ENCODE peak calls at places on chromosome 21, in five cellular contexts. One of them, this sample, is unnamed.

GRCh38 chr21:45983981-45984551 is 2.5 kb downstream of the COL6A1 start:
- DNase-seq in NCI-H1105: peak; percentile 17
- DNase-seq in neural crest cell: no peak
- DNase-seq in T47D: no peak
- DNase-seq in NCI-H2081: no peak
- DNase-seq in this sample: peak; percentile 20

GRCh38 chr21:26818911-26819310 is 26.3 kb downstream of the ADAMTS1 start:
- DNase-seq in NCI-H1105: no peak
- DNase-seq in neural crest cell: no peak
- DNase-seq in T47D: no peak
- DNase-seq in NCI-H2081: no peak
- DNase-seq in this sample: no peak

GRCh38 chr21:37367301-37367757 is 756 bp downstream of the DYRK1A start:
- DNase-seq in NCI-H1105: no peak
- DNase-seq in neural crest cell: no peak
- DNase-seq in T47D: no peak
- DNase-seq in NCI-H2081: no peak
- DNase-seq in this sample: peak; percentile 33

GRCh38 chr21:45551316-45551715 is 9.1 kb upstream of the SLC19A1 start:
- DNase-seq in NCI-H1105: no peak
- DNase-seq in neural crest cell: no peak
- DNase-seq in T47D: no peak
- DNase-seq in NCI-H2081: no peak
- DNase-seq in this sample: no peak

GRCh38 chr21:39317134-39318090 is 4.0 kb upstream of the BRWD1 start:
- DNase-seq in NCI-H1105: no peak
- DNase-seq in neural crest cell: no peak
- DNase-seq in T47D: peak; percentile 92
- DNase-seq in NCI-H2081: no peak
- DNase-seq in this sample: no peak

GRCh38 chr21:15848632-15849031 is 118.8 kb downstream of the USP25 start:
- DNase-seq in NCI-H1105: no peak
- DNase-seq in neural crest cell: no peak
- DNase-seq in T47D: no peak
- DNase-seq in NCI-H2081: no peak
- DNase-seq in this sample: no peak

GRCh38 chr21:21163904-21164303 is 165.7 kb downstream of the NCAM2 start:
- DNase-seq in NCI-H1105: peak; percentile 60
- DNase-seq in neural crest cell: peak; percentile 47
- DNase-seq in T47D: peak; percentile 82
- DNase-seq in NCI-H2081: peak; percentile 34
- DNase-seq in this sample: peak; percentile 37

GRCh38 chr21:34970126-34970525 is 79.0 kb downstream of the RUNX1 start:
- DNase-seq in NCI-H1105: no peak
- DNase-seq in neural crest cell: no peak
- DNase-seq in T47D: no peak
- DNase-seq in NCI-H2081: no peak
- DNase-seq in this sample: no peak

GRCh38 chr21:31503467-31503866 is 156.0 kb upstream of the SOD1 start:
- DNase-seq in NCI-H1105: no peak
- DNase-seq in neural crest cell: no peak
- DNase-seq in T47D: no peak
- DNase-seq in NCI-H2081: no peak
- DNase-seq in this sample: no peak

GRCh38 chr21:31520506-31521163 is 138.9 kb upstream of the SOD1 start:
- DNase-seq in NCI-H1105: peak; percentile 56
- DNase-seq in neural crest cell: no peak
- DNase-seq in T47D: no peak
- DNase-seq in NCI-H2081: peak; percentile 69
- DNase-seq in this sample: no peak

GRCh38 chr21:45055861-45056260 is 18.5 kb upstream of the ADARB1 start:
- DNase-seq in NCI-H1105: no peak
- DNase-seq in neural crest cell: no peak
- DNase-seq in T47D: no peak
- DNase-seq in NCI-H2081: no peak
- DNase-seq in this sample: no peak

GRCh38 chr21:41360072-41360821 is 1.6 kb upstream of the MX2 start:
- DNase-seq in NCI-H1105: no peak
- DNase-seq in neural crest cell: no peak
- DNase-seq in T47D: peak; percentile 83
- DNase-seq in NCI-H2081: no peak
- DNase-seq in this sample: peak; percentile 84

GRCh38 chr21:16775056-16775455 is 737.8 kb upstream of the CXADR start:
- DNase-seq in NCI-H1105: no peak
- DNase-seq in neural crest cell: no peak
- DNase-seq in T47D: peak; percentile 68
- DNase-seq in NCI-H2081: no peak
- DNase-seq in this sample: no peak

GRCh38 chr21:39175665-39176064 is 7.6 kb downstream of the PSMG1 start:
- DNase-seq in NCI-H1105: no peak
- DNase-seq in neural crest cell: no peak
- DNase-seq in T47D: no peak
- DNase-seq in NCI-H2081: no peak
- DNase-seq in this sample: no peak

GRCh38 chr21:45104560-45104959 is 30.2 kb downstream of the ADARB1 start:
- DNase-seq in NCI-H1105: no peak
- DNase-seq in neural crest cell: no peak
- DNase-seq in T47D: peak; percentile 43
- DNase-seq in NCI-H2081: no peak
- DNase-seq in this sample: peak; percentile 51

GRCh38 chr21:39452965-39453332 is 1.2 kb downstream of the SH3BGR start:
- DNase-seq in NCI-H1105: no peak
- DNase-seq in neural crest cell: no peak
- DNase-seq in T47D: no peak
- DNase-seq in NCI-H2081: no peak
- DNase-seq in this sample: no peak

GRCh38 chr21:29157084-29157483 is 26.6 kb downstream of the MAP3K7CL start:
- DNase-seq in NCI-H1105: no peak
- DNase-seq in neural crest cell: no peak
- DNase-seq in T47D: no peak
- DNase-seq in NCI-H2081: no peak
- DNase-seq in this sample: no peak

GRCh38 chr21:40173833-40174232 is 306.6 kb downstream of the PCP4 start:
- DNase-seq in NCI-H1105: no peak
- DNase-seq in neural crest cell: no peak
- DNase-seq in T47D: peak; percentile 13
- DNase-seq in NCI-H2081: no peak
- DNase-seq in this sample: no peak

GRCh38 chr21:29624776-29625175 is 315.0 kb downstream of the GRIK1 start:
- DNase-seq in NCI-H1105: no peak
- DNase-seq in neural crest cell: no peak
- DNase-seq in T47D: no peak
- DNase-seq in NCI-H2081: no peak
- DNase-seq in this sample: no peak

GRCh38 chr21:34603710-34604057 is 11.2 kb downstream of the RCAN1 start:
- DNase-seq in NCI-H1105: peak; percentile 26
- DNase-seq in neural crest cell: no peak
- DNase-seq in T47D: no peak
- DNase-seq in NCI-H2081: no peak
- DNase-seq in this sample: no peak

GRCh38 chr21:36155603-36156338 is 853 bp upstream of the DOP1B start:
- DNase-seq in NCI-H1105: peak; percentile 16
- DNase-seq in neural crest cell: no peak
- DNase-seq in T47D: peak; percentile 91
- DNase-seq in NCI-H2081: no peak
- DNase-seq in this sample: peak; percentile 80

GRCh38 chr21:45981154-45981606 is 390 bp upstream of the COL6A1 start:
- DNase-seq in NCI-H1105: peak; percentile 64
- DNase-seq in neural crest cell: peak; percentile 71
- DNase-seq in T47D: peak; percentile 69
- DNase-seq in NCI-H2081: no peak
- DNase-seq in this sample: peak; percentile 81

GRCh38 chr21:37862536-37862935 is 53.7 kb downstream of the KCNJ6 start:
- DNase-seq in NCI-H1105: peak; percentile 12
- DNase-seq in neural crest cell: no peak
- DNase-seq in T47D: peak; percentile 51
- DNase-seq in NCI-H2081: peak; percentile 25
- DNase-seq in this sample: no peak

GRCh38 chr21:45839274-45839673 is 142.3 kb upstream of the COL6A1 start:
- DNase-seq in NCI-H1105: no peak
- DNase-seq in neural crest cell: no peak
- DNase-seq in T47D: no peak
- DNase-seq in NCI-H2081: no peak
- DNase-seq in this sample: no peak

GRCh38 chr21:44046734-44047133 is 34.6 kb downstream of the TRAPPC10 start:
- DNase-seq in NCI-H1105: no peak
- DNase-seq in neural crest cell: no peak
- DNase-seq in T47D: no peak
- DNase-seq in NCI-H2081: no peak
- DNase-seq in this sample: no peak

GRCh38 chr21:46006547-46007497 is 25.3 kb downstream of the COL6A1 start:
- DNase-seq in NCI-H1105: no peak
- DNase-seq in neural crest cell: no peak
- DNase-seq in T47D: no peak
- DNase-seq in NCI-H2081: no peak
- DNase-seq in this sample: no peak